ENCODE peak calls at places on chromosomes 2 and 18, in eight cellular contexts. J, X, S, O, Y, D, E and Z are unnamed samples.

GRCh38 chr18:57819119-57819518 is 16.0 kb upstream of the ATP8B1 start:
- ATAC-seq in J (no peak), X (no peak), S (no peak), O (no peak), Y (no peak), D (no peak), E (no peak), Z (no peak)

GRCh38 chr2:88141952-88142351 is 14.1 kb upstream of the FABP1 start:
- ATAC-seq in J (no peak), X (no peak), S (no peak), O (no peak), Y (no peak), D (no peak), E (no peak), Z (no peak)

GRCh38 chr2:23009545-23010149 is 375.3 kb upstream of the KLHL29 start:
- ATAC-seq in J (no peak), X (no peak), S (peak; percentile 97), O (no peak), Y (no peak), D (peak; percentile 44), E (no peak), Z (peak; percentile 86)

GRCh38 chr18:59374112-59374511 is 15.0 kb upstream of the LMAN1 start:
- ATAC-seq in J (no peak), X (peak; percentile 16), S (no peak), O (no peak), Y (no peak), D (no peak), E (no peak), Z (no peak)

GRCh38 chr2:28557389-28558119 is 61.7 kb downstream of the PLB1 start:
- ATAC-seq in J (no peak), X (no peak), S (peak; percentile 72), O (no peak), Y (no peak), D (no peak), E (no peak), Z (no peak)

GRCh38 chr18:7256959-7257742 is 26.3 kb downstream of the LRRC30 start:
- ATAC-seq in J (no peak), X (no peak), S (no peak), O (no peak), Y (no peak), D (peak; percentile 51), E (no peak), Z (no peak)

GRCh38 chr18:40437517-40437916 is 1517.5 kb upstream of the PIK3C3 start:
- ATAC-seq in J (no peak), X (no peak), S (peak; percentile 99), O (no peak), Y (no peak), D (peak; percentile 93), E (no peak), Z (no peak)

GRCh38 chr2:36461039-36461681 is 105.6 kb downstream of the CRIM1 start:
- ATAC-seq in J (peak; percentile 68), X (peak; percentile 94), S (peak; percentile 73), O (peak; percentile 96), Y (peak; percentile 91), D (no peak), E (peak; percentile 96), Z (peak; percentile 83)

GRCh38 chr18:78995740-78996395 is 16.2 kb downstream of the SALL3 start:
- ATAC-seq in J (no peak), X (peak; percentile 30), S (no peak), O (no peak), Y (no peak), D (no peak), E (no peak), Z (no peak)